ENCODE peak calls at places on chromosomes 16 and 17, in seven cellular contexts. Y is small intestine; L is BE2C; C is naive thymus-derived CD4-positive, alpha-beta T cell; W is PC-9; J is vagina; D is CD8-positive, alpha-beta T cell. M is an unnamed sample.

GRCh38 chr17:82896071-82897000 is 56.5 kb upstream of the ZNF750 start:
- DNase-seq in Y (no peak), L (no peak), C (no peak), W (no peak), J (no peak), D (no peak), M (no peak)

GRCh38 chr17:50584116-50584515 is 23.6 kb downstream of the CACNA1G start:
- DNase-seq in Y (no peak), L (no peak), C (no peak), W (no peak), J (no peak), D (no peak), M (no peak)

GRCh38 chr17:64106918-64107317 is 23.0 kb downstream of the ERN1 start:
- DNase-seq in Y (no peak), L (no peak), C (no peak), W (no peak), J (no peak), D (no peak), M (no peak)

GRCh38 chr16:19809121-19809635 is 75.5 kb downstream of the GPRC5B start:
- DNase-seq in Y (peak; percentile 72), L (no peak), C (no peak), W (peak; percentile 94), J (no peak), D (no peak), M (no peak)

GRCh38 chr16:84703671-84704070 is 3.9 kb downstream of the USP10 start:
- DNase-seq in Y (no peak), L (no peak), C (no peak), W (no peak), J (no peak), D (no peak), M (no peak)

GRCh38 chr16:1331712-1332617 is 1.5 kb upstream of the BAIAP3 start:
- DNase-seq in Y (peak; percentile 42), L (peak; percentile 61), C (no peak), W (peak; percentile 82), J (no peak), D (peak; percentile 64), M (no peak)

GRCh38 chr17:57445051-57445450 is 188.7 kb downstream of the MSI2 start:
- DNase-seq in Y (no peak), L (no peak), C (no peak), W (peak; percentile 43), J (no peak), D (no peak), M (no peak)

GRCh38 chr16:30053376-30054015 is 12.1 kb upstream of the ALDOA start:
- DNase-seq in Y (no peak), L (no peak), C (no peak), W (peak; percentile 72), J (no peak), D (no peak), M (no peak)

GRCh38 chr16:46915483-46916025 is 31.4 kb downstream of the GPT2 start:
- DNase-seq in Y (no peak), L (no peak), C (no peak), W (no peak), J (no peak), D (no peak), M (no peak)

GRCh38 chr17:79340771-79341528 is 266.3 kb downstream of the ENGASE start:
- DNase-seq in Y (no peak), L (no peak), C (no peak), W (no peak), J (no peak), D (no peak), M (no peak)

GRCh38 chr17:27428781-27429505 is 27.3 kb upstream of the KSR1 start:
- DNase-seq in Y (no peak), L (no peak), C (no peak), W (no peak), J (no peak), D (no peak), M (no peak)

GRCh38 chr17:18230288-18231141 is 5.1 kb downstream of the LLGL1 start:
- DNase-seq in Y (no peak), L (no peak), C (no peak), W (no peak), J (no peak), D (no peak), M (no peak)

GRCh38 chr17:81722184-81723120 is 10.4 kb downstream of the SLC25A10 start:
- DNase-seq in Y (peak; percentile 88), L (no peak), C (no peak), W (peak; percentile 79), J (no peak), D (no peak), M (no peak)

GRCh38 chr17:8991514-8992285 is 26.2 kb upstream of the PIK3R5 start:
- DNase-seq in Y (peak; percentile 68), L (peak; percentile 21), C (peak; percentile 41), W (peak; percentile 40), J (no peak), D (peak; percentile 64), M (peak; percentile 64)

GRCh38 chr16:29899516-29900101 is at the start of gene SEZ6L2:
- DNase-seq in Y (peak; percentile 86), L (peak; percentile 96), C (no peak), W (peak; percentile 91), J (no peak), D (no peak), M (peak; percentile 84)

GRCh38 chr17:58335779-58336455 is 7.3 kb upstream of the TSPOAP1 start:
- DNase-seq in Y (peak; percentile 68), L (peak; percentile 43), C (no peak), W (no peak), J (no peak), D (peak; percentile 77), M (no peak)

GRCh38 chr16:600781-601180 is 10.9 kb downstream of the RAB40C start:
- DNase-seq in Y (peak; percentile 29), L (no peak), C (no peak), W (no peak), J (no peak), D (no peak), M (no peak)

GRCh38 chr16:50195276-50195675 is 42.2 kb downstream of the TENT4B start:
- DNase-seq in Y (peak; percentile 57), L (no peak), C (no peak), W (no peak), J (no peak), D (no peak), M (no peak)

GRCh38 chr16:3580686-3581085 is 3.5 kb upstream of the NLRC3 start:
- DNase-seq in Y (no peak), L (no peak), C (no peak), W (no peak), J (no peak), D (peak; percentile 15), M (no peak)

GRCh38 chr16:2250652-2251280 is 621 bp downstream of the ECI1 start:
- DNase-seq in Y (peak; percentile 61), L (no peak), C (no peak), W (peak; percentile 42), J (no peak), D (peak; percentile 56), M (peak; percentile 24)

GRCh38 chr17:28716740-28717577 is 709 bp downstream of the RAB34 start:
- DNase-seq in Y (no peak), L (no peak), C (no peak), W (no peak), J (no peak), D (no peak), M (peak; percentile 51)

DNA sequence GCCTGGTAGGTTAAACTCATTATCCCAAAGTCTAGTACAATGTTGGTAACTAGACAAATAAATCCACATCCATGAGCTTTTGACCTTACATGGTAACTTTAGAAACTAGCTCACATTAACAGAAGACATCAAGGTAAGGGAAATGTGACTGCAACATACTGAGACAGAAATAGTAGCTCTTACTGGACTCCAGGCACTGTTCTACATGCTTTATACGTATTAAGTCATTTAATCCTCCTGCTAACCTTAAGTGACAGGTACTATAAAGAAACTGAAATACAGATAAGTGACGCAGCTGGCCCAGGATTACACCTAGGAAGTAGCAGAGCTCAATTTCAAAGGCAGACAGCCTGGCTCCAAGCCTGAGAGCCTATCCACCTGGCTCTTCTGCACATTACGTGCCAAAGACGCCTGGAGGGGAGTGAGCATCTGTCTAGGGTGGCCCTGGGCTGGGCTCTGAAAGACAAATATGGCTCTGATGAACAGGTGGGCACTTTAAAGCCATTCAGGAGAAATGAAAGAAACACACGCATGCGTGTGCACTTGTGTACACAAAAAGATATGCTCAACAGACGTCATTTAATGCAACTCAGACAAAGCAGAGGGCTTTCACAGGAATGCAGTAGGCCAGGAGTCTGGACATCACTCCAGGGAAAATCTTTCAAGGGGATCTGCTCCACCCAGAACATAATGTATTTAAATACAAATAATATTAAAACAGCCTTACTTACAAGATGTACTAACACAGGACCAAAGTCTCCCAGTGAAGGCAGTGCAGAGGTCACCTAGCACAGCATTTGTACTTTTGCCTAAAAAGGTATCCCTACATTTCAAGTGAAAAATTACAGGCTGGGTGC is 4.4 kb downstream of the ZC3H7A start:
- DNase-seq in Y (peak; percentile 92), L (peak; percentile 46), C (no peak), W (no peak), J (no peak), D (peak; percentile 40), M (no peak)
- H3K4me3 ChIP-seq in Y (no peak overlapping the region), L (no peak overlapping the region), C (no peak overlapping the region), W (no peak overlapping the region), J (no peak overlapping the region), D (no peak overlapping the region), M (no peak overlapping the region)

GRCh38 chr16:85735946-85736345 is 14.9 kb downstream of the C16orf74 start:
- DNase-seq in Y (no peak), L (no peak), C (no peak), W (no peak), J (no peak), D (no peak), M (no peak)

GRCh38 chr16:85733155-85733838 is 17.6 kb downstream of the C16orf74 start:
- DNase-seq in Y (peak; percentile 19), L (no peak), C (no peak), W (no peak), J (no peak), D (no peak), M (no peak)

GRCh38 chr16:85735225-85735722 is 15.6 kb downstream of the C16orf74 start:
- DNase-seq in Y (peak; percentile 15), L (no peak), C (no peak), W (no peak), J (no peak), D (peak; percentile 72), M (no peak)

GRCh38 chr16:85734311-85735017 is 16.4 kb downstream of the C16orf74 start:
- DNase-seq in Y (no peak), L (no peak), C (no peak), W (no peak), J (no peak), D (no peak), M (no peak)

DNA sequence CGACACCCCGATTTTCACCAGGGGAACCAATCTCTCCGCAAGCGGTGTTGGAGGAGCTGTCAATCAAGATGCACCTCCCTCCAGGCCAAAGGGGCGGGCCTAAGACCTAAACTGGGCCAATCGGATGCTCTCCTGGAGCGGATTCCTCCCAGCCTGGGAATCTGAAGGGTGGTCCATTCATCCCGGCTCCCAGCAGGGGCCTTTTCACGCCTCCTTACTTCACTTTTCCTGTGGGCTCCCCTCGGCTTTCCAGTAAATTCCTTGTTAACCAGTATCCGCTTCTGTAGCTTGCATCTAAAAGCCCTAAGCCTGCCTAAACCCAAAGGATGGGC is 17.1 kb downstream of the C16orf74 start:
- DNase-seq in Y (no peak), L (no peak), C (no peak), W (no peak), J (no peak), D (no peak), M (peak; percentile 71)
- H3K4me3 ChIP-seq in Y (no peak overlapping the region), L (no peak overlapping the region), C (no peak overlapping the region), W (no peak overlapping the region), J (no peak overlapping the region), D (peak overlapping the region; percentile 42), M (no peak overlapping the region)

GRCh38 chr16:10741844-10742243 is 1.8 kb upstream of the NUBP1 start:
- DNase-seq in Y (peak; percentile 39), L (peak; percentile 91), C (no peak), W (no peak), J (no peak), D (no peak), M (no peak)
- H3K4me3 ChIP-seq in Y (no peak overlapping the region), L (peak overlapping the region; percentile 26), C (no peak overlapping the region), W (no peak overlapping the region), J (no peak overlapping the region), D (no peak overlapping the region), M (no peak overlapping the region)

GRCh38 chr16:28052274-28053128 is 11.0 kb downstream of the GSG1L start:
- DNase-seq in Y (no peak), L (no peak), C (no peak), W (no peak), J (no peak), D (no peak), M (no peak)
- H3K4me3 ChIP-seq in Y (no peak overlapping the region), L (no peak overlapping the region), C (no peak overlapping the region), W (no peak overlapping the region), J (no peak overlapping the region), D (no peak overlapping the region), M (no peak overlapping the region)